ENCODE peak calls at places on chromosomes 13 and 19, in nine cellular contexts. A is fibroblast of lung; F is hypothalamus; N is left lung; P is HT1080; V is T-helper 1 cell; Z is ureter; X is heart left ventricle; D is effector CD4-positive, alpha-beta T cell. H is an unnamed sample.
A peak's percentile ranks its signal among the peaks of the same experiment; 100 is the strongest.

GRCh38 chr19:47510516-47511127 is 4.2 kb downstream of the NAPA start:
- DNase-seq in A (no peak), F (no peak), N (no peak), P (no peak), V (no peak), Z (no peak), X (no peak), D (no peak), H (no peak)

GRCh38 chr19:13071444-13072205 is 31.0 kb downstream of the LYL1 start:
- DNase-seq in A (no peak), F (no peak), N (no peak), P (no peak), V (no peak), Z (no peak), X (no peak), D (no peak), H (no peak)

GRCh38 chr19:33383722-33384292 is 10.3 kb downstream of the CEBPG start:
- DNase-seq in A (no peak), F (no peak), N (no peak), P (no peak), V (no peak), Z (no peak), X (no peak), D (no peak), H (no peak)

GRCh38 chr19:55642153-55643002 is 1.1 kb upstream of the ZNF581 start:
- DNase-seq in A (peak; percentile 43), F (no peak), N (no peak), P (no peak), V (no peak), Z (no peak), X (no peak), D (no peak), H (no peak)

GRCh38 chr19:6690160-6690885 is 20.4 kb upstream of the TNFSF14 start:
- DNase-seq in A (no peak), F (no peak), N (no peak), P (no peak), V (no peak), Z (no peak), X (no peak), D (no peak), H (no peak)

GRCh38 chr13:112690242-112690943 is 555 bp downstream of the ATP11A start:
- DNase-seq in A (peak; percentile 45), F (no peak), N (peak; percentile 42), P (no peak), V (no peak), Z (peak; percentile 51), X (peak; percentile 63), D (no peak), H (no peak)

GRCh38 chr19:41784337-41785239 is 11.8 kb upstream of the CEACAM3 start:
- DNase-seq in A (no peak), F (no peak), N (no peak), P (no peak), V (no peak), Z (no peak), X (no peak), D (no peak), H (peak; percentile 96)

GRCh38 chr13:90690458-90691063 is 656.9 kb upstream of the MIR17HG start:
- DNase-seq in A (peak; percentile 86), F (no peak), N (no peak), P (no peak), V (no peak), Z (no peak), X (no peak), D (no peak), H (no peak)

GRCh38 chr13:48000559-48001126 is 430 bp downstream of the SUCLA2 start:
- DNase-seq in A (peak; percentile 20), F (no peak), N (no peak), P (no peak), V (peak; percentile 12), Z (no peak), X (peak; percentile 29), D (no peak), H (peak; percentile 7)

GRCh38 chr19:31356587-31357314 is 7.5 kb upstream of the TSHZ3 start:
- DNase-seq in A (peak; percentile 33), F (no peak), N (peak; percentile 55), P (no peak), V (peak; percentile 46), Z (no peak), X (no peak), D (peak; percentile 29), H (peak; percentile 50)

GRCh38 chr19:38877781-38878574 is at the start of gene RINL:
- DNase-seq in A (no peak), F (no peak), N (peak; percentile 63), P (no peak), V (peak; percentile 53), Z (peak; percentile 65), X (peak; percentile 32), D (peak; percentile 62), H (peak; percentile 81)

GRCh38 chr19:32308436-32309077 is 36.9 kb upstream of the ZNF507 start:
- DNase-seq in A (no peak), F (no peak), N (no peak), P (no peak), V (no peak), Z (peak; percentile 17), X (no peak), D (no peak), H (no peak)

GRCh38 chr13:63481334-63481733 is 2065.7 kb upstream of the PCDH20 start:
- DNase-seq in A (peak; percentile 16), F (no peak), N (no peak), P (no peak), V (no peak), Z (no peak), X (no peak), D (no peak), H (no peak)

GRCh38 chr13:74203576-74203975 is 69.4 kb upstream of the KLF12 start:
- DNase-seq in A (peak; percentile 50), F (no peak), N (no peak), P (peak; percentile 31), V (no peak), Z (no peak), X (no peak), D (no peak), H (no peak)

GRCh38 chr19:45668342-45668871 is 386 bp downstream of the GIPR start:
- DNase-seq in A (no peak), F (no peak), N (no peak), P (no peak), V (no peak), Z (no peak), X (no peak), D (no peak), H (peak; percentile 32)

GRCh38 chr19:43639507-43640423 is at the start of gene CADM4:
- DNase-seq in A (no peak), F (no peak), N (no peak), P (no peak), V (peak; percentile 58), Z (no peak), X (no peak), D (peak; percentile 31), H (no peak)

GRCh38 chr13:56515441-56515840 is 625.3 kb upstream of the PRR20A start:
- DNase-seq in A (no peak), F (no peak), N (no peak), P (no peak), V (no peak), Z (no peak), X (no peak), D (no peak), H (no peak)

GRCh38 chr19:42198676-42199439 is 18.6 kb downstream of the DEDD2 start:
- DNase-seq in A (no peak), F (no peak), N (no peak), P (no peak), V (peak; percentile 71), Z (no peak), X (no peak), D (peak; percentile 67), H (peak; percentile 75)

GRCh38 chr19:10364644-10365043 is 15.7 kb downstream of the TYK2 start:
- DNase-seq in A (no peak), F (peak; percentile 53), N (no peak), P (no peak), V (no peak), Z (no peak), X (no peak), D (no peak), H (no peak)

GRCh38 chr13:70253411-70253810 is 145.2 kb upstream of the KLHL1 start:
- DNase-seq in A (peak; percentile 15), F (no peak), N (no peak), P (peak; percentile 18), V (no peak), Z (no peak), X (no peak), D (no peak), H (no peak)

GRCh38 chr13:39506559-39507390 is 96.2 kb downstream of the LHFPL6 start:
- DNase-seq in A (peak; percentile 54), F (no peak), N (no peak), P (no peak), V (no peak), Z (peak; percentile 55), X (no peak), D (no peak), H (no peak)

GRCh38 chr19:55623130-55623868 is 1.1 kb downstream of the ZNF784 start:
- DNase-seq in A (no peak), F (no peak), N (no peak), P (no peak), V (no peak), Z (no peak), X (no peak), D (no peak), H (no peak)

GRCh38 chr13:27097691-27098090 is 73.9 kb downstream of the USP12 start:
- DNase-seq in A (no peak), F (no peak), N (no peak), P (no peak), V (no peak), Z (no peak), X (no peak), D (no peak), H (no peak)

GRCh38 chr13:48160879-48161278 is 66.0 kb upstream of the MED4 start:
- DNase-seq in A (peak; percentile 55), F (no peak), N (no peak), P (peak; percentile 75), V (no peak), Z (peak; percentile 41), X (peak; percentile 40), D (no peak), H (no peak)

GRCh38 chr19:35755550-35756371 is 1.1 kb downstream of the HSPB6 start:
- DNase-seq in A (no peak), F (no peak), N (no peak), P (no peak), V (peak; percentile 67), Z (peak; percentile 85), X (peak; percentile 93), D (no peak), H (no peak)

GRCh38 chr13:102399791-102400618 is 1.8 kb downstream of the FGF14 start:
- DNase-seq in A (no peak), F (no peak), N (no peak), P (no peak), V (peak; percentile 7), Z (no peak), X (peak; percentile 25), D (peak; percentile 13), H (peak; percentile 16)

GRCh38 chr19:980133-980998 is 3.8 kb upstream of the WDR18 start:
- DNase-seq in A (no peak), F (no peak), N (no peak), P (no peak), V (no peak), Z (no peak), X (no peak), D (no peak), H (no peak)

GRCh38 chr13:37526710-37527446 is 71.7 kb downstream of the POSTN start:
- DNase-seq in A (peak; percentile 81), F (no peak), N (no peak), P (no peak), V (no peak), Z (no peak), X (no peak), D (no peak), H (no peak)

GRCh38 chr19:582497-583197 is 7.0 kb upstream of the HCN2 start:
- DNase-seq in A (peak; percentile 59), F (no peak), N (no peak), P (no peak), V (no peak), Z (no peak), X (no peak), D (no peak), H (no peak)

GRCh38 chr19:40549007-40549708 is 27.5 kb upstream of the SHKBP1 start:
- DNase-seq in A (peak; percentile 55), F (no peak), N (peak; percentile 46), P (no peak), V (peak; percentile 64), Z (no peak), X (peak; percentile 53), D (peak; percentile 65), H (peak; percentile 21)

GRCh38 chr19:44570984-44571684 is 41.7 kb upstream of the CEACAM20 start:
- DNase-seq in A (peak; percentile 63), F (no peak), N (peak; percentile 44), P (peak; percentile 67), V (peak; percentile 7), Z (peak; percentile 70), X (peak; percentile 40), D (peak; percentile 27), H (peak; percentile 79)